ENCODE peak calls at places on chromosomes 16 and 17, in five cellular contexts. One of them, this sample, is unnamed.
A peak's percentile ranks its signal among the peaks of the same experiment; 100 is the strongest.

GRCh38 chr17:73349138-73349537 is 37.3 kb upstream of the CDC42EP4 start:
- DNase-seq in activated CD4-positive, alpha-beta T cell treated with anti-CD3 and anti-CD28 coated beads, Interleukin-2, amount 50 U/mL, for 1 hour: no peak
- DNase-seq in H1: no peak
- DNase-seq in RCC 7860: no peak
- DNase-seq in stimulated activated CD8-positive, alpha-beta memory T cell treated with anti-CD3 and anti-CD28 coated beads, Interleukin-7, amount 100 ng/mL, for 24 hours: no peak
- DNase-seq in this sample: no peak

GRCh38 chr17:49676276-49676868 is 1.5 kb downstream of the SPOP start:
- DNase-seq in activated CD4-positive, alpha-beta T cell treated with anti-CD3 and anti-CD28 coated beads, Interleukin-2, amount 50 U/mL, for 1 hour: no peak
- DNase-seq in H1: no peak
- DNase-seq in RCC 7860: no peak
- DNase-seq in stimulated activated CD8-positive, alpha-beta memory T cell treated with anti-CD3 and anti-CD28 coated beads, Interleukin-7, amount 100 ng/mL, for 24 hours: no peak
- DNase-seq in this sample: no peak

GRCh38 chr17:17379197-17379991 is 76.2 kb downstream of the NT5M start:
- DNase-seq in activated CD4-positive, alpha-beta T cell treated with anti-CD3 and anti-CD28 coated beads, Interleukin-2, amount 50 U/mL, for 1 hour: no peak
- DNase-seq in H1: no peak
- DNase-seq in RCC 7860: no peak
- DNase-seq in stimulated activated CD8-positive, alpha-beta memory T cell treated with anti-CD3 and anti-CD28 coated beads, Interleukin-7, amount 100 ng/mL, for 24 hours: no peak
- DNase-seq in this sample: no peak

GRCh38 chr17:76184266-76184665 is 43.2 kb upstream of the FOXJ1 start:
- DNase-seq in activated CD4-positive, alpha-beta T cell treated with anti-CD3 and anti-CD28 coated beads, Interleukin-2, amount 50 U/mL, for 1 hour: no peak
- DNase-seq in H1: no peak
- DNase-seq in RCC 7860: no peak
- DNase-seq in stimulated activated CD8-positive, alpha-beta memory T cell treated with anti-CD3 and anti-CD28 coated beads, Interleukin-7, amount 100 ng/mL, for 24 hours: no peak
- DNase-seq in this sample: no peak

GRCh38 chr17:10070690-10071089 is 127.7 kb downstream of the GAS7 start:
- DNase-seq in activated CD4-positive, alpha-beta T cell treated with anti-CD3 and anti-CD28 coated beads, Interleukin-2, amount 50 U/mL, for 1 hour: no peak
- DNase-seq in H1: no peak
- DNase-seq in RCC 7860: no peak
- DNase-seq in stimulated activated CD8-positive, alpha-beta memory T cell treated with anti-CD3 and anti-CD28 coated beads, Interleukin-7, amount 100 ng/mL, for 24 hours: no peak
- DNase-seq in this sample: no peak

GRCh38 chr17:63649813-63650212 is 27.6 kb downstream of the MAP3K3 start:
- DNase-seq in activated CD4-positive, alpha-beta T cell treated with anti-CD3 and anti-CD28 coated beads, Interleukin-2, amount 50 U/mL, for 1 hour: no peak
- DNase-seq in H1: no peak
- DNase-seq in RCC 7860: no peak
- DNase-seq in stimulated activated CD8-positive, alpha-beta memory T cell treated with anti-CD3 and anti-CD28 coated beads, Interleukin-7, amount 100 ng/mL, for 24 hours: no peak
- DNase-seq in this sample: no peak

GRCh38 chr16:56977823-56978430 is 11.4 kb upstream of the NLRC5 start:
- DNase-seq in activated CD4-positive, alpha-beta T cell treated with anti-CD3 and anti-CD28 coated beads, Interleukin-2, amount 50 U/mL, for 1 hour: no peak
- DNase-seq in H1: no peak
- DNase-seq in RCC 7860: no peak
- DNase-seq in stimulated activated CD8-positive, alpha-beta memory T cell treated with anti-CD3 and anti-CD28 coated beads, Interleukin-7, amount 100 ng/mL, for 24 hours: no peak
- DNase-seq in this sample: no peak

GRCh38 chr16:1295465-1295864 is 14.0 kb upstream of the UBE2I start:
- DNase-seq in activated CD4-positive, alpha-beta T cell treated with anti-CD3 and anti-CD28 coated beads, Interleukin-2, amount 50 U/mL, for 1 hour: no peak
- DNase-seq in H1: no peak
- DNase-seq in RCC 7860: no peak
- DNase-seq in stimulated activated CD8-positive, alpha-beta memory T cell treated with anti-CD3 and anti-CD28 coated beads, Interleukin-7, amount 100 ng/mL, for 24 hours: no peak
- DNase-seq in this sample: no peak

GRCh38 chr17:56707312-56708219 is 114.1 kb downstream of the NOG start:
- DNase-seq in activated CD4-positive, alpha-beta T cell treated with anti-CD3 and anti-CD28 coated beads, Interleukin-2, amount 50 U/mL, for 1 hour: no peak
- DNase-seq in H1: no peak
- DNase-seq in RCC 7860: no peak
- DNase-seq in stimulated activated CD8-positive, alpha-beta memory T cell treated with anti-CD3 and anti-CD28 coated beads, Interleukin-7, amount 100 ng/mL, for 24 hours: no peak
- DNase-seq in this sample: no peak

GRCh38 chr17:1577186-1577585 is 14.6 kb upstream of the PITPNA start:
- DNase-seq in activated CD4-positive, alpha-beta T cell treated with anti-CD3 and anti-CD28 coated beads, Interleukin-2, amount 50 U/mL, for 1 hour: no peak
- DNase-seq in H1: no peak
- DNase-seq in RCC 7860: peak; percentile 83
- DNase-seq in stimulated activated CD8-positive, alpha-beta memory T cell treated with anti-CD3 and anti-CD28 coated beads, Interleukin-7, amount 100 ng/mL, for 24 hours: no peak
- DNase-seq in this sample: no peak

GRCh38 chr17:82062076-82062983 is 3.3 kb downstream of the DUS1L start:
- DNase-seq in activated CD4-positive, alpha-beta T cell treated with anti-CD3 and anti-CD28 coated beads, Interleukin-2, amount 50 U/mL, for 1 hour: no peak
- DNase-seq in H1: no peak
- DNase-seq in RCC 7860: no peak
- DNase-seq in stimulated activated CD8-positive, alpha-beta memory T cell treated with anti-CD3 and anti-CD28 coated beads, Interleukin-7, amount 100 ng/mL, for 24 hours: no peak
- DNase-seq in this sample: no peak

GRCh38 chr17:2076461-2076984 is 21.6 kb downstream of the HIC1 start:
- DNase-seq in activated CD4-positive, alpha-beta T cell treated with anti-CD3 and anti-CD28 coated beads, Interleukin-2, amount 50 U/mL, for 1 hour: no peak
- DNase-seq in H1: no peak
- DNase-seq in RCC 7860: no peak
- DNase-seq in stimulated activated CD8-positive, alpha-beta memory T cell treated with anti-CD3 and anti-CD28 coated beads, Interleukin-7, amount 100 ng/mL, for 24 hours: no peak
- DNase-seq in this sample: no peak

GRCh38 chr17:65558311-65558682 is 3.2 kb downstream of the AXIN2 start:
- DNase-seq in activated CD4-positive, alpha-beta T cell treated with anti-CD3 and anti-CD28 coated beads, Interleukin-2, amount 50 U/mL, for 1 hour: no peak
- DNase-seq in H1: no peak
- DNase-seq in RCC 7860: no peak
- DNase-seq in stimulated activated CD8-positive, alpha-beta memory T cell treated with anti-CD3 and anti-CD28 coated beads, Interleukin-7, amount 100 ng/mL, for 24 hours: no peak
- DNase-seq in this sample: no peak

GRCh38 chr17:77453613-77454559 is 313.1 kb downstream of the SEC14L1 start:
- DNase-seq in activated CD4-positive, alpha-beta T cell treated with anti-CD3 and anti-CD28 coated beads, Interleukin-2, amount 50 U/mL, for 1 hour: no peak
- DNase-seq in H1: no peak
- DNase-seq in RCC 7860: no peak
- DNase-seq in stimulated activated CD8-positive, alpha-beta memory T cell treated with anti-CD3 and anti-CD28 coated beads, Interleukin-7, amount 100 ng/mL, for 24 hours: no peak
- DNase-seq in this sample: no peak

GRCh38 chr17:38464251-38464722 is 36.0 kb downstream of the ARHGAP23 start:
- DNase-seq in activated CD4-positive, alpha-beta T cell treated with anti-CD3 and anti-CD28 coated beads, Interleukin-2, amount 50 U/mL, for 1 hour: no peak
- DNase-seq in H1: no peak
- DNase-seq in RCC 7860: no peak
- DNase-seq in stimulated activated CD8-positive, alpha-beta memory T cell treated with anti-CD3 and anti-CD28 coated beads, Interleukin-7, amount 100 ng/mL, for 24 hours: no peak
- DNase-seq in this sample: no peak

GRCh38 chr17:66302761-66303626 is 581 bp downstream of the PRKCA start:
- DNase-seq in activated CD4-positive, alpha-beta T cell treated with anti-CD3 and anti-CD28 coated beads, Interleukin-2, amount 50 U/mL, for 1 hour: peak; percentile 42
- DNase-seq in H1: no peak
- DNase-seq in RCC 7860: peak; percentile 62
- DNase-seq in stimulated activated CD8-positive, alpha-beta memory T cell treated with anti-CD3 and anti-CD28 coated beads, Interleukin-7, amount 100 ng/mL, for 24 hours: peak; percentile 19
- DNase-seq in this sample: no peak

GRCh38 chr17:11293480-11293879 is 52.5 kb downstream of the SHISA6 start:
- DNase-seq in activated CD4-positive, alpha-beta T cell treated with anti-CD3 and anti-CD28 coated beads, Interleukin-2, amount 50 U/mL, for 1 hour: no peak
- DNase-seq in H1: no peak
- DNase-seq in RCC 7860: no peak
- DNase-seq in stimulated activated CD8-positive, alpha-beta memory T cell treated with anti-CD3 and anti-CD28 coated beads, Interleukin-7, amount 100 ng/mL, for 24 hours: no peak
- DNase-seq in this sample: no peak

GRCh38 chr16:13992322-13992721 is 72.4 kb downstream of the ERCC4 start:
- DNase-seq in activated CD4-positive, alpha-beta T cell treated with anti-CD3 and anti-CD28 coated beads, Interleukin-2, amount 50 U/mL, for 1 hour: no peak
- DNase-seq in H1: no peak
- DNase-seq in RCC 7860: no peak
- DNase-seq in stimulated activated CD8-positive, alpha-beta memory T cell treated with anti-CD3 and anti-CD28 coated beads, Interleukin-7, amount 100 ng/mL, for 24 hours: no peak
- DNase-seq in this sample: no peak

GRCh38 chr17:46135879-46136562 is 57.2 kb downstream of the KANSL1 start:
- DNase-seq in activated CD4-positive, alpha-beta T cell treated with anti-CD3 and anti-CD28 coated beads, Interleukin-2, amount 50 U/mL, for 1 hour: no peak
- DNase-seq in H1: no peak
- DNase-seq in RCC 7860: no peak
- DNase-seq in stimulated activated CD8-positive, alpha-beta memory T cell treated with anti-CD3 and anti-CD28 coated beads, Interleukin-7, amount 100 ng/mL, for 24 hours: no peak
- DNase-seq in this sample: no peak